ENCODE peak calls at places on chromosomes 13 and 19, in four cellular contexts. J is dorsolateral prefrontal cortex, X is hepatocyte, G is GM23338. Q is an unnamed sample.

GRCh38 chr19:39265321-39265916 is 2.8 kb upstream of the IFNL2 start:
- DNase-seq in X (no peak), G (peak), J (no peak), Q (no peak)

GRCh38 chr13:41061914-41062837 is 867 bp downstream of the WBP4 start:
- DNase-seq in X (peak), G (peak), J (no peak), Q (no peak)

GRCh38 chr19:7783991-7784421 is 21.0 kb downstream of the CLEC4M start:
- DNase-seq in J (no peak), X (peak), G (peak), Q (no peak)

GRCh38 chr19:45958763-45959516 is 14.7 kb downstream of the NOVA2 start:
- DNase-seq in X (no peak), G (no peak), J (no peak), Q (no peak)

GRCh38 chr19:29308977-29309520 is 96.1 kb upstream of the UQCRFS1 start:
- DNase-seq in G (peak), J (no peak), X (no peak), Q (no peak)

GRCh38 chr19:55536951-55537740 is at the start of gene SBK2:
- DNase-seq in X (no peak), J (no peak), G (peak), Q (no peak)

GRCh38 chr19:5352229-5352763 is 11.7 kb upstream of the PTPRS start:
- DNase-seq in J (no peak), G (peak), X (no peak), Q (no peak)

GRCh38 chr13:62119739-62120700 is 704.4 kb upstream of the PCDH20 start:
- DNase-seq in G (peak), J (no peak), X (peak), Q (no peak)

GRCh38 chr13:98195054-98195791 is 18.2 kb upstream of the RNF113B start:
- DNase-seq in J (no peak), G (no peak), X (no peak), Q (no peak)

GRCh38 chr13:97719759-97720158 is 233.7 kb upstream of the IPO5 start:
- DNase-seq in J (no peak), G (no peak), X (peak), Q (no peak)

GRCh38 chr19:10871711-10872550 is 578 bp downstream of the CARM1 start:
- DNase-seq in G (peak), J (no peak), X (peak), Q (peak)

GRCh38 chr19:32165176-32165575 is 180.2 kb upstream of the ZNF507 start:
- DNase-seq in J (no peak), X (no peak), G (no peak), Q (no peak)

GRCh38 chr19:48858984-48859710 is 9.3 kb downstream of the PLEKHA4 start:
- DNase-seq in G (peak), X (no peak), J (no peak), Q (no peak)

GRCh38 chr13:77305276-77305675 is 21.6 kb downstream of the MYCBP2 start:
- DNase-seq in X (no peak), J (no peak), G (no peak), Q (no peak)

GRCh38 chr19:3809881-3810707 is 23.9 kb upstream of the MATK start:
- DNase-seq in G (no peak), X (no peak), J (no peak), Q (no peak)

GRCh38 chr19:10362259-10362658 is 18.1 kb downstream of the TYK2 start:
- DNase-seq in J (no peak), X (no peak), G (no peak), Q (no peak)

GRCh38 chr13:64723735-64724134 is 2506.4 kb downstream of the PCDH9 start:
- DNase-seq in J (no peak), G (peak), X (peak), Q (no peak)

GRCh38 chr19:48975947-48976847 is 11.1 kb downstream of the FTL start:
- DNase-seq in X (no peak), J (no peak), G (peak), Q (no peak)

GRCh38 chr13:96822900-96823299 is 171.4 kb downstream of the OXGR1 start:
- DNase-seq in X (peak), J (no peak), G (peak), Q (no peak)

GRCh38 chr19:50008532-50008931 is 16.6 kb downstream of the VRK3 start:
- DNase-seq in X (no peak), J (no peak), G (peak), Q (no peak)

GRCh38 chr13:59745395-59745788 is 418.3 kb downstream of the DIAPH3 start:
- DNase-seq in G (no peak), X (peak), J (no peak), Q (no peak)

GRCh38 chr19:47000373-47000772 is 19.3 kb upstream of the NPAS1 start:
- DNase-seq in J (no peak), G (no peak), X (no peak), Q (no peak)

GRCh38 chr19:16078759-16079707 is 2.7 kb downstream of the TPM4 start:
- DNase-seq in J (peak), G (peak), X (peak), Q (no peak)

GRCh38 chr19:44927746-44928145 is 13.3 kb downstream of the APOC1 start:
- DNase-seq in G (no peak), X (no peak), J (no peak), Q (no peak)

GRCh38 chr13:90984737-90985136 is 362.8 kb upstream of the MIR17HG start:
- DNase-seq in X (no peak), G (peak), J (no peak), Q (no peak)

GRCh38 chr19:6765738-6766356 is 1.4 kb downstream of the SH2D3A start:
- DNase-seq in G (peak), X (peak), J (no peak), Q (no peak)

GRCh38 chr19:18637644-18638630 is 1.1 kb downstream of the KLHL26 start:
- DNase-seq in X (peak), J (no peak), G (peak), Q (no peak)

GRCh38 chr13:113930711-113931637 is 42.9 kb downstream of the C13orf46 start:
- DNase-seq in G (no peak), J (no peak), X (no peak), Q (no peak)

GRCh38 chr13:34044660-34045080 is 226.7 kb downstream of the RFC3 start:
- DNase-seq in G (no peak), X (no peak), J (no peak), Q (no peak)

GRCh38 chr13:52600666-52601065 is 41.6 kb upstream of the HNRNPA1L2 start:
- DNase-seq in G (no peak), J (no peak), X (no peak), Q (no peak)

GRCh38 chr19:8251025-8251472 is 41.9 kb downstream of the CERS4 start:
- DNase-seq in J (peak), G (no peak), X (peak), Q (peak)

GRCh38 chr13:21243045-21243842 is 66.8 kb downstream of the MRPL57 start:
- DNase-seq in J (no peak), X (no peak), G (no peak), Q (no peak)

GRCh38 chr13:102251817-102252216 is 150.0 kb downstream of the FGF14 start:
- DNase-seq in G (no peak), J (no peak), X (no peak), Q (no peak)

GRCh38 chr19:19542507-19542906 is 4.4 kb downstream of the CILP2 start:
- DNase-seq in J (no peak), G (no peak), X (no peak), Q (no peak)

GRCh38 chr13:48976677-48977625 is 1.2 kb downstream of the FNDC3A start:
- DNase-seq in J (peak), X (peak), G (no peak), Q (no peak)

GRCh38 chr13:48586591-48587103 is 53.8 kb upstream of the RCBTB2 start:
- DNase-seq in X (no peak), J (no peak), G (no peak), Q (no peak)

GRCh38 chr19:34173145-34173956 is 1.0 kb downstream of the LSM14A start:
- DNase-seq in J (no peak), G (peak), X (peak), Q (no peak)

GRCh38 chr19:50728084-50728737 is 5.0 kb downstream of the CLEC11A start:
- DNase-seq in J (peak), G (peak), X (peak), Q (peak)

DNA sequence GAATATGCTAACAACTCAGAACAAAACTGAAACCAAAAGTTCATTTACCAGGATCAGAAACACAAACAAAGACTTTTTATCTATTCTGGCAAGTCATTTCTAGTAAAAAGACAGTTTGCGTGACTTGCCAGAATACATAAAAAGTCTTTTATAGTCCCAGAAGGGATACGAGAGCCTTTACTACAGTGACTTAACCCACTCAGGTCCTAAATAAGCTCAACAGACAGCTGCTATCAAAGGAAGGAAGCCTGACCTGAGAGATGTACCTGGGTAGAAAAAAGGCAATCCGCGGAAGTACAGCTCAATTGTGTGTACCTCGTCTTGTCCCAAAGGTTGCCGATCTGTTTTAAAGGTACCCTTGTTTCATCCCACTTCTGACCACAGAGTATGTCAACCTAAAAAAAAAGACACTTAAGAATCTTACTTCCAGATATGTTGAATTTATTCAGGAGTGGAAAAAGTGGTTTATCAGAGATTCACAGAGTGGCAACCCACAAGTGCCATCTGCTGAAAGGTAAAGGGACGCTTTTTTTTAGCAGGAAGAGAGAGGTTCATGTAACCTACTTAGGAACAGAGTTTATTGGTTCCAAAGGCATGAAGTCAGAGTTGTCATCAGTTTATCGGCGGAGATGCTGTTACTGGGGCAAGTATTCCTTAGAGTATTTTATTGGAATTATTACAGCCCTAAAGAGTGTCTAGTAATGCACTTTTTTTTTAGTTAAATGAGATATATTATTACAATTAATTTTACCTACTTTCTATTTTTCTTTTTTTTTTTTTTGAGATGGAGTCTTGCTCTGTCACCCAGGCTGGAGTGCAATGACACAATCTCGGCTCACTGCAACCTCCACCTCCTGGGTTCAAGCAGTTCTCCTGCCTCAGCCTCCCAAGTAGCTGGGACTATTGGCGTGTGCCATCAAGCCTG is 69.7 kb upstream of the C1QTNF9B start:
- DNase-seq in G (no peak), J (no peak), X (peak), Q (no peak)
- H3K27ac ChIP-seq in G (no peak), J (peak), X (peak), Q (peak)

GRCh38 chr13:72849571-72849970 is 67.6 kb downstream of the PIBF1 start:
- DNase-seq in G (no peak), J (no peak), X (no peak), Q (no peak)

GRCh38 chr13:72853000-72853399 is 71.1 kb downstream of the PIBF1 start:
- DNase-seq in J (no peak), G (no peak), X (no peak), Q (no peak)

GRCh38 chr13:72852207-72852606 is 70.3 kb downstream of the PIBF1 start:
- DNase-seq in J (no peak), X (no peak), G (no peak), Q (no peak)

GRCh38 chr13:72850959-72851677 is 69.2 kb downstream of the PIBF1 start:
- DNase-seq in G (peak), X (no peak), J (no peak), Q (no peak)

GRCh38 chr13:72851678-72852014 is 69.7 kb downstream of the PIBF1 start:
- DNase-seq in X (no peak), J (no peak), G (no peak), Q (no peak)
- H3K27ac ChIP-seq in X (no peak), J (no peak), G (no peak), Q (no peak)

GRCh38 chr19:17088552-17088951 is 13.0 kb downstream of the MYO9B start:
- DNase-seq in J (no peak), G (no peak), X (no peak), Q (no peak)

GRCh38 chr19:17089238-17089637 is 13.7 kb downstream of the MYO9B start:
- DNase-seq in X (peak), G (no peak), J (no peak), Q (no peak)

GRCh38 chr19:17090501-17091074 is 15.0 kb downstream of the MYO9B start:
- DNase-seq in G (no peak), J (no peak), X (no peak), Q (no peak)

GRCh38 chr19:17092696-17093095 is 17.1 kb downstream of the MYO9B start:
- DNase-seq in J (no peak), G (no peak), X (no peak), Q (no peak)

DNA sequence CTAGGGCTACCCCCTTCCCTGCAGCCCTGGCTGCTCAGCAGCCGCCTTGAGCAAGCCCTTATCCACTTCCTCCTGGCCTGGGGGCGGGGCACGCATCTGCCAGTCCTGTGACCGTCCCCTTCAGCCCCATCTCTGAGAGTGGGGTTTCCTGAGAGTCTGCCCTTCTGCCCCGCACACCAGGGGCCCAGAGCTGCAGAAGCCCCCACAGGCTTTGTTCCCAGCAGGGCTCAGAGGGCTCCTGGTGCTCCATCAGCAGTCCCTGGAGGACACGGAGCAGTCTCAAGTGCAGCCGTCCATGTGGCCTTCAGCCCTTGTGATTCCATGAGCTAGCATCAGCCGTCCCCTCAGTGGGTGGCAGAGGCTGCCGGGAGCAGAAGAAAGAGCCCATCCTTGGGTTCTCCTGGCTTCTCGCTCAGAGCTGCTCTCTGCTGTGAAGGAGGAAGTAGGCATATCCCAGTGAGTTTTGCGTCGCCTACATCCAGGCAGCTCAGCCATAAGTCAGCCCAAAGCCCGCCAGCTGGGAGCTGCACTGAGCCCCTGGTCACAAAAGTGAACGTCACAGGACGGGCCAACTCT is 16.3 kb downstream of the MYO9B start:
- DNase-seq in J (no peak), G (no peak), X (no peak), Q (peak)
- H3K27ac ChIP-seq in J (peak), G (no peak), X (no peak), Q (peak)

GRCh38 chr13:110127986-110128511 is 178.9 kb downstream of the COL4A1 start:
- DNase-seq in J (no peak), G (no peak), X (no peak), Q (no peak)
- H3K27ac ChIP-seq in J (no peak), G (no peak), X (no peak), Q (no peak)

DNA sequence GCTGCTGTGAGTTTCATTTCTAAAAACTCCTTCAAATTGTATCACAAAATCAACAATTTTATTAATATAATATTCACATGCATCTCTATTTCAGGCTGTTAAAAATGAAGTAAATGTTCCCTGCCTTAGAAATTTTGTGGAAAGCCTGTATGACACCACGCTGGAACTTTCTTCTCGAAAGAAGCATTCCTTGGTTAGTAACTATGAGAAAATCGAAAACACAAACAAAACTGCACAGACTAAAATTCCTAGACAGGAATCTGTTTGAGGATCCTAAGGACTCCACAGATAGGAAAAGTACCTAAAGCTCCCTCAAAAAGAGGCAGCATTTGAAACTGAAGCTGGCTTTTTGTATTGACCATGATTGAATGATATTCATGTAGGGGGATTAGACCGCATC is 103.4 kb downstream of the FRY start:
- DNase-seq in X (no peak), J (no peak), G (no peak), Q (no peak)
- H3K27ac ChIP-seq in X (no peak), J (no peak), G (no peak), Q (no peak)

GRCh38 chr13:95234242-95234641 is 67.0 kb downstream of the ABCC4 start:
- DNase-seq in X (no peak), G (no peak), J (no peak), Q (no peak)

GRCh38 chr13:95229855-95230254 is 71.4 kb downstream of the ABCC4 start:
- DNase-seq in J (no peak), X (no peak), G (no peak), Q (no peak)

GRCh38 chr13:95228130-95228529 is 73.1 kb downstream of the ABCC4 start:
- DNase-seq in J (no peak), X (no peak), G (no peak), Q (peak)

GRCh38 chr13:95233026-95233635 is 68.1 kb downstream of the ABCC4 start:
- DNase-seq in G (no peak), X (no peak), J (no peak), Q (no peak)

DNA sequence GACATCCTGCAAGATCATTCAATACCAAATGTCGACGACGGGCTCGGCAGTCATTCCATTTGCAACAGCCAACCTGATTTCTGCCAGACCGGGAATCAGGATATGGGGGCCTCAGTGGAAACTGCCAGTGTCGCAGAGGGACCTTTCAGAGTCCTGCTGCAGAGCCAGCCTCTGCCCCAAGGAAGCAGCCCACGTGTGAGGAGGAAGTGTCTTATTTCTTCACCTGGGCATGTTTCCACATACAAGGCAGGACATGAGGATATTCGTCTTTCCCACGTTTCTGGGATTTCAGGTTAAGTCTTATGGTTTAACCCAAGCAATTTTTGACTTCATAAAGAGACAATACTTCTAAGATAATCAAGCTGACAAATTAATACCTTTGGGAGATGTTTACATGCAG is 69.9 kb downstream of the ABCC4 start:
- DNase-seq in X (no peak), G (no peak), J (no peak), Q (no peak)
- H3K27ac ChIP-seq in X (no peak), G (no peak), J (no peak), Q (no peak)

DNA sequence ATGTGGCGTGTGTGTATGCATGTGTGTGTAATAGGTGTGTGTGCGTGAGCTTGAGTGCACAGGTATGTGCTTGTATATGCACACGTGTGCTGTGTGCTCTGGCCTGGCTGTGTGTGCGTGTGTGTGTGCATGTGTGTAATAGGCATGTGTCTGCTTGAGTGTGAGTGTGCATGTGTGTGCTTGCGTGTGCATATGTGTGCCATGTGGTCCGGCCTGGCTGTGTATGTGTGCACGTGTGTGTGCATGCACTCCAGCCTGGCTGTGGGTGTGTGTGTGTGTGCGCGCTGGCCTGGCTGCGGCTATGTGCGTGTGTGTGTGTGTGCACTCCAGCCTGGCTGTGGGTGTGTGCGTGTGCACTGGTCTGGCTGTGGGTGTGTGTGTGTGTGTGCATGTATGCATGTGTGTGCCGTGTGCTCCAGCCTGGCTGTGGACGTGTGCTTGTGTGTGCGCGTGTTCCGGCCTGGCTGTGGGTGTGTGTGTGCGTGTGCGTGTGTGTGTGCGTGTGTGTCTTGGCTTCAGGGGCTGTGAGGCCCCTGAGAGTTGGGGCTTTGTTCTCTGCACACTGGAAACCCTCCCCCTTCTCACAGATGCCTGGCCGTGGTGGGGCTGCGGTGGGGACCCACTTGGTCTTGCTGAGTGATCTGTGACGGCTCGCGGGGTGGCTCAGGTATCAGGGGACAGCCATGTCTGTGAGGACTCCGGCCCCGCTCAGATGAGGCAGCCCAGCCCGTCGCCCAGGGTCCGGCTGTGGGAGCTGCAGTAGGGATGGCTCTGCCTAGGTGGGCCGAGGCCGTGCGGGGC is 8.2 kb downstream of the SPPL2B start:
- DNase-seq in X (no peak), J (no peak), G (no peak), Q (no peak)
- H3K27ac ChIP-seq in X (peak), J (peak), G (peak), Q (peak)